ENCODE peak calls at places on chromosomes 3 and 15, in six cellular contexts. One of them, this sample, is unnamed.

GRCh38 chr3:35549690-35550089 is 89.6 kb upstream of the ARPP21 start:
- DNase-seq in psoas muscle: no peak
- DNase-seq in OCI-LY7: no peak
- DNase-seq in myocyte: no peak
- DNase-seq in SK-N-SH: no peak
- DNase-seq in stimulated activated CD8-positive, alpha-beta memory T cell treated with anti-CD3 and anti-CD28 coated beads, Interleukin-4, amount 100 ng/mL, for 48 hours: no peak
- DNase-seq in this sample: no peak

GRCh38 chr15:43517354-43518072 is at the start of gene MAP1A:
- DNase-seq in OCI-LY7: peak
- DNase-seq in psoas muscle: peak
- DNase-seq in SK-N-SH: peak
- DNase-seq in myocyte: peak
- DNase-seq in stimulated activated CD8-positive, alpha-beta memory T cell treated with anti-CD3 and anti-CD28 coated beads, Interleukin-4, amount 100 ng/mL, for 48 hours: no peak
- DNase-seq in this sample: no peak

GRCh38 chr3:170323371-170323770 is 34.1 kb upstream of the SKIL start:
- DNase-seq in SK-N-SH: no peak
- DNase-seq in OCI-LY7: no peak
- DNase-seq in psoas muscle: no peak
- DNase-seq in myocyte: peak
- DNase-seq in stimulated activated CD8-positive, alpha-beta memory T cell treated with anti-CD3 and anti-CD28 coated beads, Interleukin-4, amount 100 ng/mL, for 48 hours: no peak
- DNase-seq in this sample: no peak

GRCh38 chr15:76258460-76258859 is 52.8 kb downstream of the ETFA start:
- DNase-seq in myocyte: peak
- DNase-seq in SK-N-SH: no peak
- DNase-seq in stimulated activated CD8-positive, alpha-beta memory T cell treated with anti-CD3 and anti-CD28 coated beads, Interleukin-4, amount 100 ng/mL, for 48 hours: no peak
- DNase-seq in OCI-LY7: no peak
- DNase-seq in psoas muscle: no peak
- DNase-seq in this sample: no peak

GRCh38 chr3:125140011-125140813 is 72.3 kb downstream of the SLC12A8 start:
- DNase-seq in myocyte: peak
- DNase-seq in OCI-LY7: no peak
- DNase-seq in stimulated activated CD8-positive, alpha-beta memory T cell treated with anti-CD3 and anti-CD28 coated beads, Interleukin-4, amount 100 ng/mL, for 48 hours: no peak
- DNase-seq in SK-N-SH: no peak
- DNase-seq in psoas muscle: no peak
- DNase-seq in this sample: no peak

GRCh38 chr3:186452517-186452916 is 90.5 kb upstream of the DGKG start:
- DNase-seq in stimulated activated CD8-positive, alpha-beta memory T cell treated with anti-CD3 and anti-CD28 coated beads, Interleukin-4, amount 100 ng/mL, for 48 hours: no peak
- DNase-seq in OCI-LY7: no peak
- DNase-seq in psoas muscle: no peak
- DNase-seq in SK-N-SH: no peak
- DNase-seq in myocyte: peak
- DNase-seq in this sample: no peak

GRCh38 chr15:71008250-71008870 is 106.9 kb upstream of the THSD4 start:
- DNase-seq in stimulated activated CD8-positive, alpha-beta memory T cell treated with anti-CD3 and anti-CD28 coated beads, Interleukin-4, amount 100 ng/mL, for 48 hours: no peak
- DNase-seq in myocyte: no peak
- DNase-seq in OCI-LY7: no peak
- DNase-seq in psoas muscle: no peak
- DNase-seq in SK-N-SH: no peak
- DNase-seq in this sample: no peak

GRCh38 chr15:43903864-43904290 is 77.1 kb downstream of the WDR76 start:
- DNase-seq in SK-N-SH: peak
- DNase-seq in myocyte: peak
- DNase-seq in OCI-LY7: peak
- DNase-seq in stimulated activated CD8-positive, alpha-beta memory T cell treated with anti-CD3 and anti-CD28 coated beads, Interleukin-4, amount 100 ng/mL, for 48 hours: peak
- DNase-seq in psoas muscle: no peak
- DNase-seq in this sample: peak

GRCh38 chr3:149536429-149536828 is 61.9 kb downstream of the TM4SF4 start:
- DNase-seq in SK-N-SH: peak
- DNase-seq in psoas muscle: peak
- DNase-seq in OCI-LY7: no peak
- DNase-seq in stimulated activated CD8-positive, alpha-beta memory T cell treated with anti-CD3 and anti-CD28 coated beads, Interleukin-4, amount 100 ng/mL, for 48 hours: no peak
- DNase-seq in myocyte: peak
- DNase-seq in this sample: no peak